ENCODE peak calls at places on chromosomes 16 and 17, in four cellular contexts. C is KBM-7; T is activated T-cell treated with anti-CD3 and anti-CD28 coated beads, Interleukin-2, amount 50 U/mL, for 4 hours; U is activated naive CD8-positive, alpha-beta T cell treated with anti-CD3 and anti-CD28 coated beads, Interleukin-2, amount 10 ng/mL, durations not matched to agents 7 days and 5 days. G is an unnamed sample.

GRCh38 chr17:3043737-3044365 is 19.6 kb downstream of the OR1D5 start:
- DNase-seq in C (peak), T (no peak), U (no peak), G (peak)

GRCh38 chr17:44383363-44383762 is 6.1 kb downstream of the ITGA2B start:
- DNase-seq in C (no peak), T (no peak), U (no peak), G (no peak)

GRCh38 chr17:80942360-80943345 is 49.0 kb upstream of the CHMP6 start:
- DNase-seq in C (no peak), T (no peak), U (no peak), G (no peak)

GRCh38 chr17:76725580-76726230 is 701 bp downstream of the JMJD6 start:
- DNase-seq in C (peak), T (peak), U (peak), G (peak)

GRCh38 chr17:75878174-75878998 is at the start of gene TRIM47:
- DNase-seq in C (peak), T (no peak), U (peak), G (peak)

GRCh38 chr16:68447721-68448359 is 468 bp downstream of the SMPD3 start:
- DNase-seq in C (no peak), T (no peak), U (no peak), G (no peak)

GRCh38 chr17:76567634-76568432 is 17.8 kb downstream of the ST6GALNAC2 start:
- DNase-seq in C (peak), T (no peak), U (no peak), G (peak)

GRCh38 chr17:83149761-83150251 is 70.4 kb downstream of the METRNL start:
- DNase-seq in C (no peak), T (no peak), U (no peak), G (no peak)

GRCh38 chr16:81214745-81215166 is 23.7 kb upstream of the BCO1 start:
- DNase-seq in C (no peak), T (no peak), U (no peak), G (peak)

GRCh38 chr16:53465606-53466290 is 31.5 kb downstream of the RBL2 start:
- DNase-seq in C (no peak), T (no peak), U (no peak), G (no peak)

GRCh38 chr17:13194887-13195286 is 177.1 kb upstream of the ELAC2 start:
- DNase-seq in C (no peak), T (no peak), U (no peak), G (no peak)

GRCh38 chr17:6443692-6444572 is at the start of gene PIMREG:
- DNase-seq in C (peak), T (peak), U (peak), G (peak)

GRCh38 chr17:78736526-78737079 is 45.5 kb downstream of the CYTH1 start:
- DNase-seq in C (peak), T (peak), U (peak), G (no peak)

GRCh38 chr16:74321356-74321755 is 24.7 kb downstream of the PSMD7 start:
- DNase-seq in C (no peak), T (no peak), U (no peak), G (no peak)

GRCh38 chr17:74842599-74843351 is 16.9 kb downstream of the GRIN2C start:
- DNase-seq in C (no peak), T (no peak), U (no peak), G (peak)

GRCh38 chr17:61551255-61551742 is 39.7 kb downstream of the NACA2 start:
- DNase-seq in C (peak), T (no peak), U (no peak), G (peak)

GRCh38 chr17:65547253-65547670 is 14.2 kb downstream of the AXIN2 start:
- DNase-seq in C (no peak), T (no peak), U (no peak), G (peak)

GRCh38 chr17:73740370-73740769 is 96.1 kb upstream of the SDK2 start:
- DNase-seq in C (no peak), T (no peak), U (no peak), G (no peak)

GRCh38 chr16:29182501-29182900 is 197.6 kb downstream of the LAT start:
- DNase-seq in C (no peak), T (no peak), U (no peak), G (no peak)

GRCh38 chr17:82046903-82047302 is 4.7 kb downstream of the RFNG start:
- DNase-seq in C (no peak), T (no peak), U (no peak), G (no peak)

GRCh38 chr17:28740406-28741357 is 3.1 kb upstream of the TRAF4 start:
- DNase-seq in C (no peak), T (no peak), U (no peak), G (no peak)

GRCh38 chr17:49717371-49717841 is 9.6 kb upstream of the SLC35B1 start:
- DNase-seq in C (no peak), T (no peak), U (no peak), G (no peak)

GRCh38 chr17:80005360-80006338 is 30.0 kb downstream of the TBC1D16 start:
- DNase-seq in C (peak), T (peak), U (peak), G (peak)

GRCh38 chr16:83928341-83929055 is 24.5 kb upstream of the OSGIN1 start:
- DNase-seq in C (no peak), T (no peak), U (no peak), G (peak)

GRCh38 chr16:2156025-2156848 is 655 bp downstream of the TRAF7 start:
- DNase-seq in C (peak), T (no peak), U (peak), G (peak)

GRCh38 chr17:75406222-75406615 is 741 bp upstream of the GRB2 start:
- DNase-seq in C (peak), T (no peak), U (no peak), G (no peak)

GRCh38 chr16:13912891-13913290 is 7.1 kb upstream of the ERCC4 start:
- DNase-seq in C (no peak), T (no peak), U (no peak), G (no peak)

GRCh38 chr17:22703204-22703603 is 1010.9 kb downstream of the KCNJ18 start:
- DNase-seq in C (peak), T (no peak), U (no peak), G (no peak)

GRCh38 chr17:57480438-57481196 is 224.3 kb downstream of the MSI2 start:
- DNase-seq in C (no peak), T (no peak), U (no peak), G (peak)

GRCh38 chr17:19019041-19019941 is 14.7 kb upstream of the FAM83G start:
- DNase-seq in C (no peak), T (no peak), U (no peak), G (no peak)

GRCh38 chr17:81161536-81161935 is 3.8 kb upstream of the PVALEF start:
- DNase-seq in C (no peak), T (no peak), U (no peak), G (no peak)

GRCh38 chr16:51420247-51420646 is 269.2 kb upstream of the SALL1 start:
- DNase-seq in C (no peak), T (no peak), U (no peak), G (no peak)

GRCh38 chr17:47077576-47077975 is 98.5 kb upstream of the RPRML start:
- DNase-seq in C (no peak), T (no peak), U (no peak), G (no peak)

GRCh38 chr17:4658478-4659305 is 17.2 kb upstream of the ALOX15 start:
- DNase-seq in C (peak), T (no peak), U (no peak), G (no peak)

GRCh38 chr17:56681561-56682266 is 88.2 kb downstream of the NOG start:
- DNase-seq in C (peak), T (no peak), U (no peak), G (no peak)

GRCh38 chr16:17544785-17545184 is 74.0 kb upstream of the XYLT1 start:
- DNase-seq in C (peak), T (no peak), U (no peak), G (no peak)

GRCh38 chr17:76132574-76133338 is 8.3 kb downstream of the FOXJ1 start:
- DNase-seq in C (no peak), T (no peak), U (no peak), G (peak)